ENCODE peak calls at places on chromosomes 2 and 18, in seven cellular contexts. One of them, this sample, is unnamed.

GRCh38 chr2:9287400-9288059 is 80.9 kb downstream of the ASAP2 start:
- DNase-seq in K562: no peak
- DNase-seq in HepG2: peak
- DNase-seq in HCT116: peak
- DNase-seq in H1: no peak
- DNase-seq in endothelial cell of umbilical vein: peak
- DNase-seq in GM12878: no peak
- DNase-seq in this sample: no peak

GRCh38 chr2:57515366-57515765 is 531.2 kb upstream of the VRK2 start:
- DNase-seq in endothelial cell of umbilical vein: no peak
- DNase-seq in HCT116: no peak
- DNase-seq in K562: no peak
- DNase-seq in HepG2: no peak
- DNase-seq in H1: no peak
- DNase-seq in GM12878: no peak
- DNase-seq in this sample: no peak

GRCh38 chr2:43343573-43344304 is 117.3 kb upstream of the ZFP36L2 start:
- DNase-seq in HCT116: no peak
- DNase-seq in K562: no peak
- DNase-seq in endothelial cell of umbilical vein: peak
- DNase-seq in GM12878: no peak
- DNase-seq in HepG2: no peak
- DNase-seq in H1: no peak
- DNase-seq in this sample: no peak

GRCh38 chr2:192123847-192124246 is 70.9 kb downstream of the TMEFF2 start:
- DNase-seq in endothelial cell of umbilical vein: no peak
- DNase-seq in K562: no peak
- DNase-seq in GM12878: no peak
- DNase-seq in HepG2: no peak
- DNase-seq in H1: no peak
- DNase-seq in HCT116: no peak
- DNase-seq in this sample: no peak

GRCh38 chr2:105800036-105800755 is 55.5 kb downstream of the NCK2 start:
- DNase-seq in HCT116: no peak
- DNase-seq in H1: no peak
- DNase-seq in K562: no peak
- DNase-seq in HepG2: peak
- DNase-seq in endothelial cell of umbilical vein: peak
- DNase-seq in GM12878: no peak
- DNase-seq in this sample: no peak

GRCh38 chr2:105888625-105889024 is 143.9 kb downstream of the NCK2 start:
- DNase-seq in H1: no peak
- DNase-seq in HCT116: peak
- DNase-seq in K562: peak
- DNase-seq in GM12878: no peak
- DNase-seq in HepG2: peak
- DNase-seq in endothelial cell of umbilical vein: no peak
- DNase-seq in this sample: no peak

GRCh38 chr2:72103690-72104089 is 44.0 kb downstream of the CYP26B1 start:
- DNase-seq in HCT116: no peak
- DNase-seq in H1: no peak
- DNase-seq in endothelial cell of umbilical vein: no peak
- DNase-seq in HepG2: no peak
- DNase-seq in K562: no peak
- DNase-seq in GM12878: no peak
- DNase-seq in this sample: no peak

GRCh38 chr2:188291142-188291616 is 495 bp upstream of the GULP1 start:
- DNase-seq in HepG2: no peak
- DNase-seq in GM12878: no peak
- DNase-seq in H1: no peak
- DNase-seq in K562: peak
- DNase-seq in HCT116: no peak
- DNase-seq in endothelial cell of umbilical vein: peak
- DNase-seq in this sample: no peak

GRCh38 chr2:182587831-182588230 is 128.2 kb upstream of the DNAJC10 start:
- DNase-seq in HepG2: no peak
- DNase-seq in endothelial cell of umbilical vein: no peak
- DNase-seq in K562: no peak
- DNase-seq in H1: no peak
- DNase-seq in GM12878: no peak
- DNase-seq in HCT116: no peak
- DNase-seq in this sample: peak

GRCh38 chr2:168220971-168221819 is 26.2 kb downstream of the STK39 start:
- DNase-seq in HCT116: no peak
- DNase-seq in endothelial cell of umbilical vein: peak
- DNase-seq in HepG2: peak
- DNase-seq in H1: no peak
- DNase-seq in GM12878: no peak
- DNase-seq in K562: no peak
- DNase-seq in this sample: no peak

GRCh38 chr2:71001592-71002570 is 7.2 kb upstream of the TEX261 start:
- DNase-seq in K562: no peak
- DNase-seq in HepG2: no peak
- DNase-seq in GM12878: no peak
- DNase-seq in HCT116: no peak
- DNase-seq in H1: no peak
- DNase-seq in endothelial cell of umbilical vein: no peak
- DNase-seq in this sample: no peak

GRCh38 chr18:13216732-13217465 is 1.7 kb upstream of the LDLRAD4 start:
- DNase-seq in HepG2: no peak
- DNase-seq in K562: no peak
- DNase-seq in H1: no peak
- DNase-seq in GM12878: no peak
- DNase-seq in endothelial cell of umbilical vein: peak
- DNase-seq in HCT116: no peak
- DNase-seq in this sample: no peak

GRCh38 chr2:69514406-69514805 is 77.2 kb upstream of the NFU1 start:
- DNase-seq in HepG2: no peak
- DNase-seq in H1: no peak
- DNase-seq in endothelial cell of umbilical vein: peak
- DNase-seq in HCT116: no peak
- DNase-seq in K562: no peak
- DNase-seq in GM12878: no peak
- DNase-seq in this sample: no peak

GRCh38 chr2:53911434-53912189 is 51.8 kb upstream of the GPR75 start:
- DNase-seq in GM12878: no peak
- DNase-seq in endothelial cell of umbilical vein: peak
- DNase-seq in H1: no peak
- DNase-seq in HepG2: no peak
- DNase-seq in HCT116: no peak
- DNase-seq in K562: no peak
- DNase-seq in this sample: no peak

GRCh38 chr2:45808294-45808693 is 156.8 kb downstream of the PRKCE start:
- DNase-seq in HCT116: no peak
- DNase-seq in GM12878: no peak
- DNase-seq in endothelial cell of umbilical vein: no peak
- DNase-seq in H1: no peak
- DNase-seq in K562: no peak
- DNase-seq in HepG2: no peak
- DNase-seq in this sample: no peak

GRCh38 chr2:200624660-200625059 is 38.8 kb downstream of the AOX1 start:
- DNase-seq in K562: no peak
- DNase-seq in HepG2: peak
- DNase-seq in endothelial cell of umbilical vein: no peak
- DNase-seq in H1: no peak
- DNase-seq in GM12878: no peak
- DNase-seq in HCT116: no peak
- DNase-seq in this sample: no peak

GRCh38 chr2:47437287-47437686 is 34.3 kb downstream of the MSH2 start:
- DNase-seq in H1: no peak
- DNase-seq in endothelial cell of umbilical vein: peak
- DNase-seq in HCT116: no peak
- DNase-seq in K562: peak
- DNase-seq in GM12878: no peak
- DNase-seq in HepG2: no peak
- DNase-seq in this sample: no peak

GRCh38 chr2:8414946-8415869 is 266.6 kb upstream of the ID2 start:
- DNase-seq in HCT116: no peak
- DNase-seq in H1: no peak
- DNase-seq in K562: no peak
- DNase-seq in HepG2: no peak
- DNase-seq in endothelial cell of umbilical vein: no peak
- DNase-seq in GM12878: no peak
- DNase-seq in this sample: no peak

GRCh38 chr2:144508162-144508765 is 11.7 kb downstream of the ZEB2 start:
- DNase-seq in HepG2: no peak
- DNase-seq in HCT116: no peak
- DNase-seq in endothelial cell of umbilical vein: no peak
- DNase-seq in GM12878: no peak
- DNase-seq in K562: peak
- DNase-seq in H1: no peak
- DNase-seq in this sample: no peak

GRCh38 chr18:60656563-60656962 is 284.0 kb upstream of the MC4R start:
- DNase-seq in HepG2: no peak
- DNase-seq in H1: no peak
- DNase-seq in K562: no peak
- DNase-seq in endothelial cell of umbilical vein: no peak
- DNase-seq in HCT116: no peak
- DNase-seq in GM12878: no peak
- DNase-seq in this sample: no peak

GRCh38 chr2:135701442-135701841 is 40.2 kb upstream of the UBXN4 start:
- DNase-seq in GM12878: no peak
- DNase-seq in K562: no peak
- DNase-seq in endothelial cell of umbilical vein: no peak
- DNase-seq in HepG2: no peak
- DNase-seq in H1: no peak
- DNase-seq in HCT116: no peak
- DNase-seq in this sample: no peak

GRCh38 chr2:203535078-203535783 is at the start of gene RAPH1:
- DNase-seq in GM12878: no peak
- DNase-seq in endothelial cell of umbilical vein: peak
- DNase-seq in K562: peak
- DNase-seq in HCT116: peak
- DNase-seq in H1: peak
- DNase-seq in HepG2: peak
- DNase-seq in this sample: no peak
- TF ChIP-seq EZH2 in GM12878: no peak
- TF ChIP-seq EZH2 in endothelial cell of umbilical vein: no peak
- TF ChIP-seq EZH2 in K562: no peak
- TF ChIP-seq EZH2 in HCT116: no peak
- TF ChIP-seq EZH2 in H1: no peak
- TF ChIP-seq EZH2 in HepG2: no peak
- TF ChIP-seq EZH2 in this sample: no peak

GRCh38 chr2:179107737-179108136 is 57.8 kb upstream of the CCDC141 start:
- DNase-seq in H1: no peak
- DNase-seq in HCT116: no peak
- DNase-seq in HepG2: peak
- DNase-seq in endothelial cell of umbilical vein: peak
- DNase-seq in GM12878: no peak
- DNase-seq in K562: no peak
- DNase-seq in this sample: no peak

GRCh38 chr2:179107179-179107541 is 57.2 kb upstream of the CCDC141 start:
- DNase-seq in endothelial cell of umbilical vein: no peak
- DNase-seq in HepG2: no peak
- DNase-seq in GM12878: no peak
- DNase-seq in H1: no peak
- DNase-seq in K562: no peak
- DNase-seq in HCT116: no peak
- DNase-seq in this sample: no peak

GRCh38 chr2:179106342-179107178 is 56.6 kb upstream of the CCDC141 start:
- DNase-seq in GM12878: peak
- DNase-seq in endothelial cell of umbilical vein: peak
- DNase-seq in HepG2: peak
- DNase-seq in HCT116: peak
- DNase-seq in H1: no peak
- DNase-seq in K562: peak
- DNase-seq in this sample: no peak

GRCh38 chr2:179104736-179105135 is 54.8 kb upstream of the CCDC141 start:
- DNase-seq in HCT116: no peak
- DNase-seq in H1: no peak
- DNase-seq in GM12878: no peak
- DNase-seq in endothelial cell of umbilical vein: no peak
- DNase-seq in HepG2: no peak
- DNase-seq in K562: no peak
- DNase-seq in this sample: no peak
- H3K9ac ChIP-seq in HCT116: no peak
- H3K9ac ChIP-seq in H1: no peak
- H3K9ac ChIP-seq in GM12878: no peak
- H3K9ac ChIP-seq in endothelial cell of umbilical vein: no peak
- H3K9ac ChIP-seq in HepG2: no peak
- H3K9ac ChIP-seq in K562: no peak
- H3K9ac ChIP-seq in this sample: no peak

DNA sequence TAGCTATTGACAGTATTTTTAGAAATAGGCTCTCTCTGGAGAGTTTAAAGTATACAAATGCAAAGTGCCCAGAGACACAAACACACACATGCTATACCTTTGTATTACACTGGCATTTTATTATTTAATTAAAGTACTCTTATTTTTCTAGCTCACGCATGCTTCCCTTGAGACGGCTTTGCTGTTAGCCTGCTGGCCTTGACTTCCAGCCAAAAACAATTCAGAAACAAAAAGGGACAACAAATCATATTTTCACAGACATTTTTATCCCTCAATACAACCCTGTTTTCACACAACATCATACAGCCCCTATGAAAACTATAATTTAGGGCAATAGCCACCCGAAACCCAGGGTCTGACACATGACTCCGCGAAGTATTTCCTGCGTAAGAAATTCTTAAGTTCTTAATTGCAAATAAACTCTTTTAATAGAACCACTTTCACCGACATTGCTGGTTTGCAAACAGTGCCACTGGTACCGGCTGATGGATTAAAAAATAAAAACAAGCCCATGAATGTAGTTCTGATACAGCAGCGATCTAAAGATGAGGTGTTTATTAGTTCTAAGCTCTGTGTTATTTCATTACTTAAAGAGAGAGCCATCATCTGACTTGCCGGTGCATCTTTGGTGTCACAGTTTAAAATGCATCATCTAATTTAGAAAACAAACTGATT is 185.1 kb downstream of the TCF4 start:
- DNase-seq in GM12878: no peak
- DNase-seq in HepG2: no peak
- DNase-seq in HCT116: no peak
- DNase-seq in endothelial cell of umbilical vein: peak
- DNase-seq in H1: no peak
- DNase-seq in K562: no peak
- DNase-seq in this sample: no peak
- TF ChIP-seq POLR2AphosphoS5 in GM12878: no peak
- TF ChIP-seq POLR2AphosphoS5 in HepG2: no peak
- TF ChIP-seq POLR2AphosphoS5 in HCT116: no peak
- TF ChIP-seq POLR2AphosphoS5 in endothelial cell of umbilical vein: peak
- TF ChIP-seq POLR2AphosphoS5 in H1: no peak
- TF ChIP-seq POLR2AphosphoS5 in K562: no peak
- TF ChIP-seq POLR2AphosphoS5 in this sample: no peak

DNA sequence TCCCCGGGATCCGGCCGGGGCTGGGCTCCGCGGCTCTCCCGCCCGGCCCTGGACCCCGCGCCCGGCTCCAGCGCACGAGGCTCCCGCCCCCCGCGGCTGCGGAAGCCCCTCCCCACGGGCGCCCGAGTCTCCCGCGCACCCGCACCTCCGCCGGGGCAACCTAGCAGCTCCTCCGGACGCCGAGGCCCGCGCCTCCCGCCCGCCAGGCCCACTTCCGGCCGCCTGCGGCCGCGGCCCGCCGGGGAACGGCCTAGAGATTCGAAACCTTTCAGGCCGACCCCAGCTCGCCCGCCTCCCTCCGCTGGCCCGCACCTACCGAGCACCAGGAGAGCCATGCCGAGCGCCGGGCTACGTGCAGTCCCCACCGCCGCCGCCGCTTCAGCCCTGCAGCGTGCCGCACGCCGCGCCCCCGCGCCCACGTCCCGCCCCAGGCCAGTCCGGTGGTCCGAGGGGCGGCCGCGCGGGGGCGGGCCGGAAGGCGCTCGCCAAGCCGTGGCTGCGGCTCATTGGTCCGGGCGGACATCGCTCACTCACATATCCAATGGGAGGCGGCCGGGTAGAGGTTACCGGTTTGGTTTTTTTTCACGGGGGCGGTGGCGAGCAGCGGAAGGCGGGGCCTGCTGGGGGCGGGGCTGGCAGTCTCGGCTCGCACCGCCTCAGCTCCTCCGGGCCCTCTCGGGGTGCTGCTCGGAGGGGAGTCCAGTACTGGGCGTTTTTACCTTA is at the start of gene PDIA6:
- DNase-seq in endothelial cell of umbilical vein: peak
- DNase-seq in HepG2: peak
- DNase-seq in GM12878: peak
- DNase-seq in K562: peak
- DNase-seq in HCT116: peak
- DNase-seq in H1: peak
- DNase-seq in this sample: no peak
- TF ChIP-seq EZH2 in endothelial cell of umbilical vein: no peak
- TF ChIP-seq EZH2 in HepG2: no peak
- TF ChIP-seq EZH2 in GM12878: no peak
- TF ChIP-seq EZH2 in K562: no peak
- TF ChIP-seq EZH2 in HCT116: no peak
- TF ChIP-seq EZH2 in H1: no peak
- TF ChIP-seq EZH2 in this sample: no peak

This sample was measured in SK-N-MC.